ENCODE peak calls at places on chromosomes 12 and 14, in ten cellular contexts. M is psoas muscle; K is activated naive CD4-positive, alpha-beta T cell treated with anti-CD3 and anti-CD28 coated beads for 36 hours; L is dorsolateral prefrontal cortex; P is caudate nucleus; G is AG10803; N is A549; H is mammary epithelial cell; Z is cardiac muscle cell; A is EH. Y is an unnamed sample.

GRCh38 chr12:64088431-64089349 is 133.4 kb downstream of the KICS2 start:
- DNase-seq in M (peak; percentile 25), K (no peak), L (no peak), P (no peak), G (peak; percentile 94), N (peak; percentile 88), H (peak; percentile 93), Z (peak; percentile 47), A (peak; percentile 96), Y (peak; percentile 65)

GRCh38 chr14:62711351-62712023 is 333.8 kb downstream of the KCNH5 start:
- DNase-seq in M (no peak), K (no peak), L (no peak), P (no peak), G (no peak), N (no peak), H (no peak), Z (no peak), A (no peak), Y (no peak)

GRCh38 chr12:127158385-127159061 is 1108.4 kb upstream of the TMEM132C start:
- DNase-seq in M (no peak), K (no peak), L (no peak), P (no peak), G (no peak), N (no peak), H (no peak), Z (no peak), A (no peak), Y (no peak)

GRCh38 chr12:2054091-2055018 is 1.6 kb downstream of the CACNA1C start:
- DNase-seq in M (no peak), K (no peak), L (no peak), P (no peak), G (no peak), N (no peak), H (no peak), Z (peak; percentile 29), A (no peak), Y (peak; percentile 51)

GRCh38 chr14:103716091-103716801 is 636 bp downstream of the ZFYVE21 start:
- DNase-seq in M (peak; percentile 52), K (no peak), L (no peak), P (no peak), G (peak; percentile 29), N (peak; percentile 48), H (no peak), Z (no peak), A (peak; percentile 45), Y (no peak)

GRCh38 chr12:33988888-33989287 is 33.4 kb upstream of the ALG10 start:
- DNase-seq in M (no peak), K (no peak), L (no peak), P (no peak), G (no peak), N (no peak), H (peak; percentile 91), Z (no peak), A (no peak), Y (no peak)

GRCh38 chr12:91215940-91216454 is 33.4 kb upstream of the DCN start:
- DNase-seq in M (no peak), K (no peak), L (no peak), P (no peak), G (peak; percentile 70), N (no peak), H (no peak), Z (no peak), A (peak; percentile 70), Y (no peak)

GRCh38 chr12:114221136-114221838 is 184.7 kb downstream of the TBX5 start:
- DNase-seq in M (no peak), K (no peak), L (no peak), P (no peak), G (no peak), N (no peak), H (no peak), Z (no peak), A (no peak), Y (no peak)

GRCh38 chr14:96409701-96410100 is 17.8 kb downstream of the AK7 start:
- DNase-seq in M (no peak), K (no peak), L (no peak), P (no peak), G (no peak), N (no peak), H (peak; percentile 20), Z (no peak), A (no peak), Y (no peak)

GRCh38 chr12:121124402-121125109 is 8.1 kb upstream of the P2RX7 start:
- DNase-seq in M (no peak), K (peak; percentile 53), L (no peak), P (no peak), G (peak; percentile 92), N (peak; percentile 93), H (peak; percentile 97), Z (no peak), A (peak; percentile 89), Y (no peak)

GRCh38 chr12:17992002-17992656 is 97.9 kb downstream of the RERGL start:
- DNase-seq in M (no peak), K (peak; percentile 32), L (no peak), P (no peak), G (peak; percentile 55), N (peak; percentile 3), H (peak; percentile 19), Z (peak; percentile 55), A (peak; percentile 7), Y (no peak)

GRCh38 chr12:112841891-112842290 is 50.3 kb downstream of the RPH3A start:
- DNase-seq in M (no peak), K (no peak), L (no peak), P (no peak), G (peak; percentile 6), N (peak; percentile 22), H (peak; percentile 52), Z (no peak), A (peak; percentile 52), Y (no peak)

GRCh38 chr12:112275836-112276235 is 106.4 kb downstream of the HECTD4 start:
- DNase-seq in M (no peak), K (no peak), L (no peak), P (no peak), G (no peak), N (no peak), H (no peak), Z (no peak), A (no peak), Y (no peak)

GRCh38 chr12:16165506-16165905 is 112.0 kb downstream of the SLC15A5 start:
- DNase-seq in M (peak; percentile 40), K (no peak), L (no peak), P (no peak), G (peak; percentile 48), N (peak; percentile 16), H (peak; percentile 27), Z (peak; percentile 55), A (peak; percentile 57), Y (peak; percentile 15)

GRCh38 chr12:123233505-123234299 is 466 bp downstream of the MTRFR start:
- DNase-seq in M (no peak), K (no peak), L (no peak), P (no peak), G (no peak), N (no peak), H (no peak), Z (no peak), A (peak; percentile 11), Y (no peak)

GRCh38 chr14:59425322-59425945 is 39.7 kb downstream of the GPR135 start:
- DNase-seq in M (no peak), K (no peak), L (no peak), P (no peak), G (peak; percentile 65), N (no peak), H (no peak), Z (no peak), A (peak; percentile 69), Y (no peak)

GRCh38 chr14:103247169-103247606 is 86.8 kb upstream of the EIF5 start:
- DNase-seq in M (no peak), K (no peak), L (no peak), P (no peak), G (no peak), N (no peak), H (no peak), Z (no peak), A (no peak), Y (no peak)

GRCh38 chr14:100441271-100441947 is 118.3 kb downstream of the SLC25A47 start:
- DNase-seq in M (no peak), K (no peak), L (no peak), P (no peak), G (no peak), N (no peak), H (no peak), Z (no peak), A (no peak), Y (no peak)

GRCh38 chr14:104708606-104709268 is 15.3 kb upstream of the ADSS1 start:
- DNase-seq in M (peak; percentile 72), K (peak; percentile 80), L (peak; percentile 75), P (peak; percentile 49), G (peak; percentile 41), N (peak; percentile 91), H (no peak), Z (peak; percentile 73), A (peak; percentile 68), Y (peak; percentile 71)

Y was measured in uterus.